ENCODE peak calls at places on chromosomes 16 and 17, in eight cellular contexts. Q is iPS DF 6.9; G is stomach; I is heart left ventricle; S is transverse colon; U is cardiac muscle cell; L is CD8-positive, alpha-beta T cell; X is A549. K is an unnamed sample.

GRCh38 chr17:20191066-20191465 is 181.9 kb downstream of the SPECC1 start:
- DNase-seq in Q (no peak), G (no peak), I (no peak), S (no peak), U (no peak), L (no peak), X (no peak), K (no peak)

GRCh38 chr16:10362077-10362863 is 23.6 kb upstream of the ATF7IP2 start:
- DNase-seq in Q (no peak), G (no peak), I (no peak), S (no peak), U (no peak), L (no peak), X (no peak), K (peak; percentile 18)

GRCh38 chr16:49354101-49354500 is 19.5 kb upstream of the C16orf78 start:
- DNase-seq in Q (no peak), G (no peak), I (no peak), S (no peak), U (no peak), L (no peak), X (no peak), K (no peak)

GRCh38 chr16:31016018-31016417 is 5.6 kb upstream of the STX1B start:
- DNase-seq in Q (no peak), G (no peak), I (peak; percentile 13), S (no peak), U (no peak), L (no peak), X (no peak), K (peak; percentile 30)

GRCh38 chr16:82040296-82040695 is 5.2 kb downstream of the HSD17B2 start:
- DNase-seq in Q (no peak), G (no peak), I (no peak), S (no peak), U (no peak), L (no peak), X (no peak), K (no peak)

GRCh38 chr17:82103588-82104451 is 5.8 kb upstream of the FASN start:
- DNase-seq in Q (no peak), G (peak; percentile 89), I (peak; percentile 69), S (peak; percentile 63), U (peak; percentile 53), L (no peak), X (no peak), K (peak; percentile 18)

GRCh38 chr16:73457851-73458250 is 409.9 kb upstream of the ZFHX3 start:
- DNase-seq in Q (no peak), G (no peak), I (no peak), S (no peak), U (no peak), L (no peak), X (no peak), K (no peak)

GRCh38 chr17:40093580-40094201 is 6.7 kb downstream of the NR1D1 start:
- DNase-seq in Q (no peak), G (no peak), I (peak; percentile 83), S (no peak), U (no peak), L (no peak), X (no peak), K (no peak)

GRCh38 chr17:841313-841712 is 59.2 kb downstream of the MRM3 start:
- DNase-seq in Q (no peak), G (no peak), I (no peak), S (no peak), U (no peak), L (no peak), X (no peak), K (no peak)

GRCh38 chr17:70256751-70257150 is 87.4 kb downstream of the KCNJ2 start:
- DNase-seq in Q (no peak), G (no peak), I (no peak), S (no peak), U (no peak), L (no peak), X (no peak), K (no peak)

GRCh38 chr16:18829221-18829620 is 27.9 kb upstream of the ARL6IP1 start:
- DNase-seq in Q (no peak), G (no peak), I (no peak), S (no peak), U (no peak), L (no peak), X (no peak), K (no peak)

GRCh38 chr17:160336-160735 is 21.1 kb downstream of the DOC2B start:
- DNase-seq in Q (no peak), G (no peak), I (no peak), S (no peak), U (no peak), L (no peak), X (no peak), K (no peak)

GRCh38 chr17:50660042-50660886 is 25.6 kb downstream of the ABCC3 start:
- DNase-seq in Q (no peak), G (peak; percentile 49), I (peak; percentile 66), S (peak; percentile 60), U (no peak), L (no peak), X (peak; percentile 82), K (peak; percentile 72)

GRCh38 chr16:87496101-87496801 is 3.4 kb upstream of the ZCCHC14 start:
- DNase-seq in Q (no peak), G (no peak), I (no peak), S (no peak), U (no peak), L (no peak), X (no peak), K (no peak)

GRCh38 chr16:87501117-87501516 is 8.3 kb upstream of the ZCCHC14 start:
- DNase-seq in Q (no peak), G (no peak), I (no peak), S (no peak), U (no peak), L (no peak), X (no peak), K (no peak)

GRCh38 chr16:87499189-87499486 is 6.3 kb upstream of the ZCCHC14 start:
- DNase-seq in Q (no peak), G (no peak), I (no peak), S (no peak), U (no peak), L (no peak), X (no peak), K (no peak)

GRCh38 chr16:87495578-87495977 is 2.8 kb upstream of the ZCCHC14 start:
- DNase-seq in Q (no peak), G (no peak), I (no peak), S (no peak), U (no peak), L (no peak), X (no peak), K (no peak)

DNA sequence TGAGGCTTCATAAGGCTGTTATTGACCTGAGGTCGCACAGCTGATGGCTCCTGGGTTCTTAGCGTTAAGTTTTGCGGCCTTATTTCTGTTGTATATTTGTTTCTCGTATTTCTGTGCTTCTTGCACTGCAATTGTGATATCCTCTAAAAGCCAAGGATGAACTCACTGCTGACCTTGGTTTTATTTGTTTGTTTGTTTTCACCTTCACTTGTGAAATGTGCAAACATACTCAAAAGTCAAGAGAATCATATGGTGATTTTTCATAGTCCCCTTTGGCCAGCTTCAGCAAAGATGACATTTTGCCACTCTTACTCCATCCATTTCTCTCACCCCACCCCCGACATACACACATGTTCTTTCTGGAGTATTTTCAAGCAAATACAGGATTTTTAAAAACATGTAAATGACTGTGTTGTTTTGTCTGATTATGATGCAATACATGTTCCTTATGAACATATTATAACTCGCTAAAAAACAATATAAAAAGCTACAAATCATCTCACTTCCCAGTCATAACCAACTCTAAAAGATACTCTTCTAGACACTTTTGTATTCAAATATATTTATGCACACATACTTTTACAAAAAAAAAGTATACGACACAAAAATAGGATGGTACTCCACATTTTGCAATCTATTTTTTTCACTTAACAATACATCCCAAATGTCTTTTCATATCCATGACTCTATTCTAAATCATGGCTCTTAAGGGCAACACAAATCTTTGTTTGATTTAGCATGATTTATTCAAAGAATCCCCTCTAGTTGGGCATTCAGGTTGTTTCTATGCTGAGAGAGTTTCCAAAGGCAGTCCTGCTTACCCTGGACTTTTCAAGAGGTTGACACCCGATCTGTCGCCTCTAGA is 5.7 kb upstream of the ZCCHC14 start:
- DNase-seq in Q (no peak), G (no peak), I (no peak), S (no peak), U (no peak), L (no peak), X (no peak), K (no peak)
- H3K4me3 ChIP-seq in Q (no peak overlapping the region), G (no peak overlapping the region), I (no peak overlapping the region), S (no peak overlapping the region), U (no peak overlapping the region), L (no peak overlapping the region), X (no peak overlapping the region), K (no peak overlapping the region)

GRCh38 chr16:52953215-52953614 is 99.5 kb downstream of the CHD9NB start:
- DNase-seq in Q (no peak), G (peak; percentile 87), I (no peak), S (peak; percentile 61), U (no peak), L (no peak), X (no peak), K (peak; percentile 88)
- H3K9me3 ChIP-seq in Q (no peaks in the 10 kb centered on the region), G (no peaks in the 10 kb centered on the region), I (no peaks in the 10 kb centered on the region), S (no peaks in the 10 kb centered on the region), U (no peaks in the 10 kb centered on the region), L (no peaks in the 10 kb centered on the region), X (no peaks in the 10 kb centered on the region), K (no peaks in the 10 kb centered on the region)

GRCh38 chr16:22225060-22225459 is 19.0 kb downstream of the EEF2K start:
- DNase-seq in Q (no peak), G (no peak), I (no peak), S (no peak), U (no peak), L (no peak), X (no peak), K (no peak)
- H3K27ac ChIP-seq in Q (no peak overlapping the region), G (no peak overlapping the region), I (no peak overlapping the region), S (no peak overlapping the region), U (no peak overlapping the region), L (no peak overlapping the region), X (no peak overlapping the region), K (no peak overlapping the region)

DNA sequence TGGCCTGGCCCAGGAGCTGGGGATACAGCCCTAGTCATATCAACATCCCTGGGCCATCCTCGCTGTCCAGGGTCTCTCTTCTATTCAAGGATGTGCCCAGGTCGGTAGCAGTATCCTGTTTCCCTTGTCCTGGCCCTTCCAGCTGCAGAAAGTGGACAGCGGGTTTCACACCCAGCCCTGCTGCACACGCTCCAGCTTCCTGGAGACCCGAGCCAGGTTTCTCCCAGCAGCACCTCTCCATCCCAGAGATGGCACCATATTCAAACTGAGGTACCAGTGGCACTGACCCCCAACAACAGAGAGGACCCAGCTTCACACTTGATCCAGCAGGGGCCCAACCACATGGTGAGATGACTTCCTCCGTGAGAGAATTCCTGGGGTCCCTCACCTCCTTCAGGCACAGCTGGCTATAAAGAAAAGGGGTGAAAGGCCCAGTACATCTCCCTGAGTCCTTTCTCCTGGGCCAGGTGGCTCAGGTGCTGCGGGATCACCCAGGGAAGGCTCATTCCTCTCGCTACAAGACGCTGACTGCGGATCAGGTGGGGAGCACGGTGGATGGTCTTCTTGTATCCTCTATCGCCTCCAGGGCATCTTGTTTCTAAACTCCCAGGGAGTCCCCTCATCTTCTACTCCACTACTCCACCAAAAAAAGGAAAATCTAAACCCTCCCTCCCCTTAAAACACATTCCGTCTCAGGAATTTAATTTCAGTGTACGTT is 1.4 kb downstream of the CUEDC1 start:
- DNase-seq in Q (no peak), G (no peak), I (peak; percentile 35), S (no peak), U (no peak), L (no peak), X (no peak), K (no peak)
- H3K4me3 ChIP-seq in Q (no peak overlapping the region), G (peak overlapping the region; percentile 63), I (peak overlapping the region; percentile 99), S (no peak overlapping the region), U (peak overlapping the region; percentile 99), L (no peak overlapping the region), X (peak overlapping the region; percentile 92), K (no peak overlapping the region)

K was measured in small intestine.